ENCODE peak calls at places on chromosomes 12 and 14, in eight cellular contexts. M is activated T-cell treated with anti-CD3 and anti-CD28 coated beads for 48 hours; Q is right cardiac atrium; P is effector memory CD8-positive, alpha-beta T cell; U is GM12878; H is glutamatergic neuron; K is dorsolateral prefrontal cortex; I is astrocyte of the cerebellum. D is an unnamed sample.

GRCh38 chr14:68780358-68781160 is 12.3 kb downstream of the ZFP36L1 start:
- DNase-seq in M (no peak), P (no peak), I (no peak), Q (peak), H (peak), U (no peak), K (no peak), D (no peak)

GRCh38 chr12:2691001-2691339 is 103.8 kb upstream of the FKBP4 start:
- DNase-seq in K (no peak), Q (peak), U (no peak), P (peak), I (no peak), H (peak), M (peak), D (peak)

GRCh38 chr12:123634142-123634561 is 523 bp downstream of the GTF2H3 start:
- DNase-seq in H (no peak), P (no peak), M (no peak), U (no peak), I (no peak), Q (no peak), K (no peak), D (no peak)

GRCh38 chr14:72236629-72237028 is 304.4 kb downstream of the RGS6 start:
- DNase-seq in K (no peak), I (no peak), H (no peak), P (no peak), M (no peak), U (no peak), Q (no peak), D (no peak)

GRCh38 chr12:22042981-22043669 is 2.9 kb upstream of the CMAS start:
- DNase-seq in K (no peak), Q (no peak), H (no peak), P (no peak), M (no peak), U (no peak), I (no peak), D (no peak)

GRCh38 chr12:116244001-116244400 is 33.5 kb downstream of the MED13L start:
- DNase-seq in U (no peak), H (no peak), K (no peak), Q (no peak), M (no peak), P (no peak), I (no peak), D (no peak)

GRCh38 chr12:64583395-64584172 is 26.7 kb upstream of the RASSF3 start:
- DNase-seq in P (no peak), Q (no peak), M (no peak), K (no peak), H (no peak), I (no peak), U (no peak), D (no peak)

GRCh38 chr14:93137864-93138263 is 22.1 kb upstream of the ITPK1 start:
- DNase-seq in M (no peak), Q (peak), U (no peak), I (no peak), P (no peak), H (peak), K (no peak), D (no peak)

GRCh38 chr14:60188696-60189095 is 23.5 kb upstream of the DHRS7 start:
- DNase-seq in U (no peak), H (no peak), P (no peak), M (no peak), Q (no peak), K (no peak), I (no peak), D (no peak)

GRCh38 chr12:54549774-54550451 is 512 bp downstream of the PDE1B start:
- DNase-seq in H (no peak), P (no peak), I (no peak), M (peak), Q (peak), K (no peak), U (no peak), D (no peak)

GRCh38 chr14:103898711-103899110 is 29.5 kb upstream of the TDRD9 start:
- DNase-seq in I (no peak), U (no peak), K (no peak), H (no peak), P (no peak), Q (no peak), M (no peak), D (no peak)

GRCh38 chr14:90602088-90602687 is 205.4 kb downstream of the CALM1 start:
- DNase-seq in U (no peak), M (no peak), K (no peak), Q (no peak), I (no peak), P (no peak), H (no peak), D (no peak)

GRCh38 chr14:103871596-103872480 is 24.5 kb upstream of the PPP1R13B start:
- DNase-seq in Q (peak), H (peak), M (peak), P (peak), I (no peak), K (no peak), U (peak), D (peak)

GRCh38 chr12:49671051-49671765 is 36.0 kb downstream of the FMNL3 start:
- DNase-seq in K (no peak), P (peak), Q (no peak), U (no peak), M (peak), I (no peak), H (no peak), D (peak)

GRCh38 chr14:90381999-90382451 is 14.8 kb upstream of the CALM1 start:
- DNase-seq in I (no peak), U (no peak), H (peak), P (no peak), K (no peak), Q (peak), M (no peak), D (peak)

GRCh38 chr14:75877292-75877691 is 104.5 kb downstream of the TGFB3 start:
- DNase-seq in I (peak), K (no peak), P (no peak), U (no peak), Q (peak), M (no peak), H (no peak), D (no peak)

GRCh38 chr12:104334581-104334980 is 31.0 kb downstream of the EID3 start:
- DNase-seq in I (no peak), H (no peak), M (no peak), Q (peak), P (no peak), K (no peak), U (no peak), D (no peak)

GRCh38 chr14:26527095-26527494 is 70.7 kb downstream of the NOVA1 start:
- DNase-seq in M (no peak), U (no peak), K (no peak), Q (no peak), I (no peak), H (no peak), P (no peak), D (peak)

GRCh38 chr14:51260225-51260624 is 20.2 kb downstream of the TMX1 start:
- DNase-seq in U (no peak), I (no peak), Q (no peak), M (no peak), K (no peak), H (no peak), P (no peak), D (no peak)

GRCh38 chr14:61911534-61911933 is 149.3 kb downstream of the SNAPC1 start:
- DNase-seq in Q (no peak), H (no peak), U (no peak), I (no peak), P (no peak), K (no peak), M (no peak), D (no peak)

D was measured in GM12865.